ENCODE peak calls at places on chromosomes 13 and 19, in eight cellular contexts. One of them, this sample, is unnamed.

GRCh38 chr13:28584873-28585317 is 74.0 kb upstream of the POMP start:
- DNase-seq in HFFc6: peak; percentile 62
- DNase-seq in GM12865: no peak
- DNase-seq in nephron progenitor cell: no peak
- DNase-seq in adrenal gland: no peak
- DNase-seq in thoracic aorta: no peak
- DNase-seq in stomach: no peak
- DNase-seq in DND-41: no peak
- DNase-seq in this sample: no peak

GRCh38 chr19:38727868-38728660 is 16.2 kb downstream of the CAPN12 start:
- DNase-seq in HFFc6: no peak
- DNase-seq in GM12865: no peak
- DNase-seq in nephron progenitor cell: no peak
- DNase-seq in adrenal gland: peak; percentile 94
- DNase-seq in thoracic aorta: no peak
- DNase-seq in stomach: no peak
- DNase-seq in DND-41: no peak
- DNase-seq in this sample: no peak

GRCh38 chr19:40585677-40586422 is 9.2 kb downstream of the SHKBP1 start:
- DNase-seq in HFFc6: peak; percentile 58
- DNase-seq in GM12865: no peak
- DNase-seq in nephron progenitor cell: no peak
- DNase-seq in adrenal gland: no peak
- DNase-seq in thoracic aorta: no peak
- DNase-seq in stomach: no peak
- DNase-seq in DND-41: no peak
- DNase-seq in this sample: no peak

GRCh38 chr13:96771501-96772367 is 222.5 kb downstream of the OXGR1 start:
- DNase-seq in HFFc6: no peak
- DNase-seq in GM12865: peak; percentile 8
- DNase-seq in nephron progenitor cell: no peak
- DNase-seq in adrenal gland: no peak
- DNase-seq in thoracic aorta: no peak
- DNase-seq in stomach: no peak
- DNase-seq in DND-41: peak; percentile 6
- DNase-seq in this sample: no peak

GRCh38 chr19:48244289-48244688 is 11.4 kb downstream of the CARD8 start:
- DNase-seq in HFFc6: no peak
- DNase-seq in GM12865: no peak
- DNase-seq in nephron progenitor cell: no peak
- DNase-seq in adrenal gland: no peak
- DNase-seq in thoracic aorta: no peak
- DNase-seq in stomach: no peak
- DNase-seq in DND-41: no peak
- DNase-seq in this sample: no peak

GRCh38 chr13:43528992-43529391 is 257.8 kb downstream of the ENOX1 start:
- DNase-seq in HFFc6: no peak
- DNase-seq in GM12865: no peak
- DNase-seq in nephron progenitor cell: no peak
- DNase-seq in adrenal gland: no peak
- DNase-seq in thoracic aorta: no peak
- DNase-seq in stomach: no peak
- DNase-seq in DND-41: peak; percentile 7
- DNase-seq in this sample: no peak

GRCh38 chr13:52677823-52678222 is 25.2 kb downstream of the SUGT1 start:
- DNase-seq in HFFc6: no peak
- DNase-seq in GM12865: no peak
- DNase-seq in nephron progenitor cell: no peak
- DNase-seq in adrenal gland: no peak
- DNase-seq in thoracic aorta: no peak
- DNase-seq in stomach: no peak
- DNase-seq in DND-41: no peak
- DNase-seq in this sample: no peak

GRCh38 chr13:85243831-85244230 is 555.4 kb downstream of the SLITRK6 start:
- DNase-seq in HFFc6: no peak
- DNase-seq in GM12865: no peak
- DNase-seq in nephron progenitor cell: no peak
- DNase-seq in adrenal gland: no peak
- DNase-seq in thoracic aorta: no peak
- DNase-seq in stomach: no peak
- DNase-seq in DND-41: no peak
- DNase-seq in this sample: no peak

GRCh38 chr13:49533011-49533410 is 37.3 kb downstream of the PHF11 start:
- DNase-seq in HFFc6: no peak
- DNase-seq in GM12865: no peak
- DNase-seq in nephron progenitor cell: no peak
- DNase-seq in adrenal gland: no peak
- DNase-seq in thoracic aorta: no peak
- DNase-seq in stomach: no peak
- DNase-seq in DND-41: no peak
- DNase-seq in this sample: no peak

GRCh38 chr19:40609561-40610395 is 8.6 kb downstream of the LTBP4 start:
- DNase-seq in HFFc6: peak; percentile 71
- DNase-seq in GM12865: peak; percentile 94
- DNase-seq in nephron progenitor cell: peak; percentile 93
- DNase-seq in adrenal gland: peak; percentile 90
- DNase-seq in thoracic aorta: peak; percentile 75
- DNase-seq in stomach: peak; percentile 96
- DNase-seq in DND-41: peak; percentile 53
- DNase-seq in this sample: peak; percentile 74

GRCh38 chr19:18674616-18675015 is 8.9 kb upstream of the CRTC1 start:
- DNase-seq in HFFc6: no peak
- DNase-seq in GM12865: no peak
- DNase-seq in nephron progenitor cell: no peak
- DNase-seq in adrenal gland: no peak
- DNase-seq in thoracic aorta: no peak
- DNase-seq in stomach: no peak
- DNase-seq in DND-41: no peak
- DNase-seq in this sample: no peak

GRCh38 chr19:45960595-45961235 is 12.9 kb downstream of the NOVA2 start:
- DNase-seq in HFFc6: no peak
- DNase-seq in GM12865: no peak
- DNase-seq in nephron progenitor cell: peak; percentile 31
- DNase-seq in adrenal gland: no peak
- DNase-seq in thoracic aorta: no peak
- DNase-seq in stomach: no peak
- DNase-seq in DND-41: no peak
- DNase-seq in this sample: no peak
- TF ChIP-seq CTCF in HFFc6: peak; percentile 20
- TF ChIP-seq CTCF in GM12865: no peak
- TF ChIP-seq CTCF in nephron progenitor cell: no peak
- TF ChIP-seq CTCF in adrenal gland: no peak
- TF ChIP-seq CTCF in thoracic aorta: no peak
- TF ChIP-seq CTCF in stomach: no peak
- TF ChIP-seq CTCF in DND-41: no peak
- TF ChIP-seq CTCF in this sample: no peak

GRCh38 chr19:33303791-33304759 is 1.7 kb upstream of the CEBPA start:
- DNase-seq in HFFc6: no peak
- DNase-seq in GM12865: no peak
- DNase-seq in nephron progenitor cell: no peak
- DNase-seq in adrenal gland: no peak
- DNase-seq in thoracic aorta: no peak
- DNase-seq in stomach: peak; percentile 56
- DNase-seq in DND-41: no peak
- DNase-seq in this sample: no peak

GRCh38 chr19:33301900-33302174 is 497 bp downstream of the CEBPA start:
- DNase-seq in HFFc6: no peak
- DNase-seq in GM12865: no peak
- DNase-seq in nephron progenitor cell: peak; percentile 38
- DNase-seq in adrenal gland: no peak
- DNase-seq in thoracic aorta: no peak
- DNase-seq in stomach: no peak
- DNase-seq in DND-41: no peak
- DNase-seq in this sample: no peak

GRCh38 chr19:33302974-33303790 is 848 bp upstream of the CEBPA start:
- DNase-seq in HFFc6: no peak
- DNase-seq in GM12865: no peak
- DNase-seq in nephron progenitor cell: peak; percentile 70
- DNase-seq in adrenal gland: peak; percentile 30
- DNase-seq in thoracic aorta: no peak
- DNase-seq in stomach: peak; percentile 62
- DNase-seq in DND-41: no peak
- DNase-seq in this sample: peak; percentile 52

GRCh38 chr19:33301011-33301899 is 1.1 kb downstream of the CEBPA start:
- DNase-seq in HFFc6: no peak
- DNase-seq in GM12865: no peak
- DNase-seq in nephron progenitor cell: peak; percentile 50
- DNase-seq in adrenal gland: no peak
- DNase-seq in thoracic aorta: no peak
- DNase-seq in stomach: peak; percentile 39
- DNase-seq in DND-41: no peak
- DNase-seq in this sample: no peak

DNA sequence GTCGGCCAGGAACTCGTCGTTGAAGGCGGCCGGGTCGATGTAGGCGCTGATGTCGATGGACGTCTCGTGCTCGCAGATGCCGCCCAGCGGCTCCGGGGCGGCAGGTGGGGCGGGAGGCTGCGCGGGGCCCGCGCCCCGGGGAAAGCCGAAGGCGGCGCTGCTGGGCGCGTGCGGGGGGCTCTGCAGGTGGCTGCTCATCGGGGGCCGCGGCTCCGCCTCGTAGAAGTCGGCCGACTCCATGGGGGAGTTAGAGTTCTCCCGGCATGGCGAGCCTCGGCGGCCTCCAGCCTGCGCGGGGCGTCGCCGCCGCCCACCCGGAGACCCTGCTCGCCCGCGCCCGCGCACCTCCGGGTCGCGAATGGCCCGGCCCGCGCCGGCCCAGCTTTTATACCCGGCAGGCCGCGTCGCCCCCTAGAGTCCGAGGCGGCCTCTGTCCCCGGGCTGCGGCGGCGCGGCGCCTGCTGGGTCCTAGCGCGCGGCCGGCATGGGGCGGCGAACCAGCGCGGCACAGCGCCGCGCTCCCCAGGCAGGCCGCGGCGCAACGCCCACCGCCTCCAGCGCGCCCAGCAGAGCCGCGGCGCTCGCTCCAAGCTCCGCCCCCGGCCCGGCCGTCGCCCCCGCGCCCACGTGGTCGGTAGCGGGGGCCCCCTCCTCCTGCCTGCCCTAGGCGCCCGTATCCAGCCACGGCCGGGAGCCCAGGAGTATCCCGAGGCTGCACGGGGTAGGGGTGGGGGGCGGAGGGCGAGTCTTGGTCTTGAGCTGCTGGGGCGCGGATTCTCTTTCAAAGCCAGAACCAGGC is at the start of gene CEBPA:
- DNase-seq in HFFc6: peak; percentile 34
- DNase-seq in GM12865: peak; percentile 81
- DNase-seq in nephron progenitor cell: peak; percentile 86
- DNase-seq in adrenal gland: peak; percentile 59
- DNase-seq in thoracic aorta: no peak
- DNase-seq in stomach: peak; percentile 90
- DNase-seq in DND-41: no peak
- DNase-seq in this sample: peak; percentile 72
- TF ChIP-seq CTCF in HFFc6: peak; percentile 71
- TF ChIP-seq CTCF in GM12865: peak; percentile 37
- TF ChIP-seq CTCF in nephron progenitor cell: no peak
- TF ChIP-seq CTCF in adrenal gland: no peak
- TF ChIP-seq CTCF in thoracic aorta: no peak
- TF ChIP-seq CTCF in stomach: no peak
- TF ChIP-seq CTCF in DND-41: no peak
- TF ChIP-seq CTCF in this sample: peak; percentile 58

GRCh38 chr19:2960120-2960519 is 15.3 kb upstream of the ZNF77 start:
- DNase-seq in HFFc6: no peak
- DNase-seq in GM12865: no peak
- DNase-seq in nephron progenitor cell: no peak
- DNase-seq in adrenal gland: no peak
- DNase-seq in thoracic aorta: no peak
- DNase-seq in stomach: no peak
- DNase-seq in DND-41: no peak
- DNase-seq in this sample: no peak

GRCh38 chr19:2964874-2965273 is 12.5 kb upstream of the TLE6 start:
- DNase-seq in HFFc6: no peak
- DNase-seq in GM12865: no peak
- DNase-seq in nephron progenitor cell: no peak
- DNase-seq in adrenal gland: no peak
- DNase-seq in thoracic aorta: no peak
- DNase-seq in stomach: no peak
- DNase-seq in DND-41: no peak
- DNase-seq in this sample: no peak

GRCh38 chr19:2957160-2957559 is 12.4 kb upstream of the ZNF77 start:
- DNase-seq in HFFc6: no peak
- DNase-seq in GM12865: no peak
- DNase-seq in nephron progenitor cell: no peak
- DNase-seq in adrenal gland: no peak
- DNase-seq in thoracic aorta: no peak
- DNase-seq in stomach: no peak
- DNase-seq in DND-41: no peak
- DNase-seq in this sample: no peak

GRCh38 chr19:2963122-2963521 is 14.2 kb upstream of the TLE6 start:
- DNase-seq in HFFc6: no peak
- DNase-seq in GM12865: no peak
- DNase-seq in nephron progenitor cell: no peak
- DNase-seq in adrenal gland: no peak
- DNase-seq in thoracic aorta: no peak
- DNase-seq in stomach: no peak
- DNase-seq in DND-41: no peak
- DNase-seq in this sample: no peak

GRCh38 chr19:2962018-2962670 is 15.2 kb upstream of the TLE6 start:
- DNase-seq in HFFc6: peak; percentile 70
- DNase-seq in GM12865: peak; percentile 72
- DNase-seq in nephron progenitor cell: peak; percentile 61
- DNase-seq in adrenal gland: no peak
- DNase-seq in thoracic aorta: no peak
- DNase-seq in stomach: peak; percentile 49
- DNase-seq in DND-41: peak; percentile 67
- DNase-seq in this sample: peak; percentile 67
- TF ChIP-seq CTCF in HFFc6: peak; percentile 90
- TF ChIP-seq CTCF in GM12865: peak; percentile 60
- TF ChIP-seq CTCF in nephron progenitor cell: peak; percentile 70
- TF ChIP-seq CTCF in adrenal gland: peak; percentile 98
- TF ChIP-seq CTCF in thoracic aorta: peak; percentile 74
- TF ChIP-seq CTCF in stomach: peak; percentile 95
- TF ChIP-seq CTCF in DND-41: peak; percentile 89
- TF ChIP-seq CTCF in this sample: peak; percentile 95

GRCh38 chr13:46315491-46316075 is 71.5 kb downstream of the RUBCNL start:
- DNase-seq in HFFc6: no peak
- DNase-seq in GM12865: no peak
- DNase-seq in nephron progenitor cell: no peak
- DNase-seq in adrenal gland: no peak
- DNase-seq in thoracic aorta: no peak
- DNase-seq in stomach: no peak
- DNase-seq in DND-41: no peak
- DNase-seq in this sample: no peak

GRCh38 chr13:46313441-46314257 is 73.4 kb downstream of the RUBCNL start:
- DNase-seq in HFFc6: no peak
- DNase-seq in GM12865: no peak
- DNase-seq in nephron progenitor cell: no peak
- DNase-seq in adrenal gland: no peak
- DNase-seq in thoracic aorta: no peak
- DNase-seq in stomach: no peak
- DNase-seq in DND-41: no peak
- DNase-seq in this sample: no peak

GRCh38 chr13:46315036-46315435 is 72.0 kb downstream of the RUBCNL start:
- DNase-seq in HFFc6: no peak
- DNase-seq in GM12865: no peak
- DNase-seq in nephron progenitor cell: no peak
- DNase-seq in adrenal gland: no peak
- DNase-seq in thoracic aorta: no peak
- DNase-seq in stomach: no peak
- DNase-seq in DND-41: no peak
- DNase-seq in this sample: no peak

GRCh38 chr13:46314587-46314986 is 72.5 kb downstream of the RUBCNL start:
- DNase-seq in HFFc6: no peak
- DNase-seq in GM12865: no peak
- DNase-seq in nephron progenitor cell: no peak
- DNase-seq in adrenal gland: no peak
- DNase-seq in thoracic aorta: no peak
- DNase-seq in stomach: no peak
- DNase-seq in DND-41: no peak
- DNase-seq in this sample: no peak

GRCh38 chr13:46317120-46317519 is 69.9 kb downstream of the RUBCNL start:
- DNase-seq in HFFc6: peak; percentile 6
- DNase-seq in GM12865: no peak
- DNase-seq in nephron progenitor cell: no peak
- DNase-seq in adrenal gland: no peak
- DNase-seq in thoracic aorta: no peak
- DNase-seq in stomach: no peak
- DNase-seq in DND-41: no peak
- DNase-seq in this sample: no peak
- TF ChIP-seq CTCF in HFFc6: peak; percentile 16
- TF ChIP-seq CTCF in GM12865: no peak
- TF ChIP-seq CTCF in nephron progenitor cell: no peak
- TF ChIP-seq CTCF in adrenal gland: no peak
- TF ChIP-seq CTCF in thoracic aorta: no peak
- TF ChIP-seq CTCF in stomach: no peak
- TF ChIP-seq CTCF in DND-41: peak; percentile 52
- TF ChIP-seq CTCF in this sample: no peak